ENCODE peak calls at places on chromosomes 11 and 22, in ten cellular contexts. Y is posterior cingulate gyrus; U is NCI-H1930; N is activated T-cell treated with anti-CD3 and anti-CD28 coated beads, Interleukin-2, amount 50 U/mL, for 24 hours; K is activated T-helper 1 cell treated with anti-CD3 and anti-CD28 coated beads, Interleukin-12 subunit alpha, Interleukin-12 subunit beta, Interleukin-2, Interleukin-4 antibody, amounts not matched to agents 30 ng/mL and 10 ng/mL and 1 ng/mL, durations not matched to agents 14 hours and 24 hours and 36 hours; D is ACHN; A is AG08396; H is brain microvascular endothelial cell; J is AG20443; S is T-helper 22 cell. X is an unnamed sample.

GRCh38 chr11:128894685-128895084 is 3.5 kb downstream of the KCNJ5 start:
- DNase-seq in U (no peak), Y (no peak), A (no peak), J (no peak), D (no peak), K (no peak), N (no peak), S (no peak), H (no peak), X (no peak)

GRCh38 chr11:117620131-117620530 is 176.9 kb downstream of the DSCAML1 start:
- DNase-seq in A (no peak), D (no peak), U (no peak), Y (no peak), H (no peak), K (no peak), J (no peak), S (no peak), N (no peak), X (no peak)

GRCh38 chr11:296976-297665 is 2.2 kb downstream of the IFITM5 start:
- DNase-seq in D (no peak), U (no peak), S (no peak), A (no peak), N (peak; percentile 32), K (no peak), Y (no peak), H (no peak), J (no peak), X (no peak)

GRCh38 chr11:126127898-126128297 is 65.2 kb upstream of the CDON start:
- DNase-seq in H (no peak), U (no peak), K (no peak), Y (no peak), J (no peak), S (no peak), N (no peak), D (no peak), A (no peak), X (no peak)

GRCh38 chr11:88535266-88535665 is 197.7 kb upstream of the CTSC start:
- DNase-seq in K (no peak), H (no peak), N (no peak), Y (no peak), J (peak; percentile 8), U (no peak), S (no peak), A (no peak), D (no peak), X (peak; percentile 65)

GRCh38 chr22:25202290-25202921 is 2.7 kb downstream of the CRYBB3 start:
- DNase-seq in H (peak; percentile 49), Y (peak; percentile 67), U (peak; percentile 32), S (no peak), A (peak; percentile 78), K (peak; percentile 24), J (peak; percentile 82), N (peak; percentile 70), D (peak; percentile 54), X (peak; percentile 8)

GRCh38 chr11:110818032-110818687 is 105.9 kb upstream of the ARHGAP20 start:
- DNase-seq in Y (no peak), S (no peak), J (no peak), D (no peak), U (no peak), K (no peak), H (no peak), N (no peak), A (no peak), X (peak; percentile 60)

GRCh38 chr11:108887436-108888238 is 222.8 kb downstream of the DDX10 start:
- DNase-seq in J (no peak), S (no peak), D (no peak), U (no peak), H (peak; percentile 80), A (no peak), Y (no peak), N (no peak), K (no peak), X (peak; percentile 83)

X was measured in astrocyte.